ENCODE peak calls at places on chromosome 7, in four cellular contexts. One of them, this sample, is unnamed.

GRCh38 chr7:6181136-6181535 is 91.3 kb downstream of the CYTH3 start:
- DNase-seq in K562: no peak
- DNase-seq in HepG2: no peak
- DNase-seq in GM12878: no peak
- DNase-seq in this sample: no peak

GRCh38 chr7:2478387-2478760 is 2.2 kb upstream of the GRIFIN start:
- DNase-seq in K562: no peak
- DNase-seq in HepG2: no peak
- DNase-seq in GM12878: no peak
- DNase-seq in this sample: no peak

GRCh38 chr7:122304996-122305421 is 459 bp upstream of the FEZF1 start:
- DNase-seq in K562: no peak
- DNase-seq in HepG2: no peak
- DNase-seq in GM12878: no peak
- DNase-seq in this sample: no peak

GRCh38 chr7:50650057-50650664 is 85.0 kb upstream of the DDC start:
- DNase-seq in K562: no peak
- DNase-seq in HepG2: no peak
- DNase-seq in GM12878: no peak
- DNase-seq in this sample: no peak

GRCh38 chr7:158586499-158587191 is 978 bp downstream of the PTPRN2 start:
- DNase-seq in K562: no peak
- DNase-seq in HepG2: no peak
- DNase-seq in GM12878: no peak
- DNase-seq in this sample: no peak

GRCh38 chr7:47102442-47102841 is 479.5 kb downstream of the TNS3 start:
- DNase-seq in K562: no peak
- DNase-seq in HepG2: no peak
- DNase-seq in GM12878: no peak
- DNase-seq in this sample: no peak

GRCh38 chr7:77747178-77747577 is 50.9 kb downstream of the RSBN1L start:
- DNase-seq in K562: no peak
- DNase-seq in HepG2: peak
- DNase-seq in GM12878: no peak
- DNase-seq in this sample: no peak

GRCh38 chr7:134174797-134175261 is 47.7 kb downstream of the LRGUK start:
- DNase-seq in K562: peak
- DNase-seq in HepG2: peak
- DNase-seq in GM12878: peak
- DNase-seq in this sample: no peak

GRCh38 chr7:131808736-131809135 is 252.3 kb upstream of the PODXL start:
- DNase-seq in K562: no peak
- DNase-seq in HepG2: no peak
- DNase-seq in GM12878: no peak
- DNase-seq in this sample: no peak

GRCh38 chr7:27031289-27032172 is 64.3 kb downstream of the HOXA1 start:
- DNase-seq in K562: no peak
- DNase-seq in HepG2: no peak
- DNase-seq in GM12878: peak
- DNase-seq in this sample: no peak

GRCh38 chr7:65216469-65216868 is 157.2 kb upstream of the ZNF92 start:
- DNase-seq in K562: no peak
- DNase-seq in HepG2: peak
- DNase-seq in GM12878: no peak
- DNase-seq in this sample: peak

GRCh38 chr7:74488518-74488917 is 34.8 kb downstream of the GTF2IRD1 start:
- DNase-seq in K562: no peak
- DNase-seq in HepG2: no peak
- DNase-seq in GM12878: no peak
- DNase-seq in this sample: no peak

GRCh38 chr7:102859084-102859798 is 53.6 kb upstream of the LRRC17 start:
- DNase-seq in K562: no peak
- DNase-seq in HepG2: no peak
- DNase-seq in GM12878: no peak
- DNase-seq in this sample: no peak

GRCh38 chr7:107453388-107453787 is 16.5 kb upstream of the GPR22 start:
- DNase-seq in K562: no peak
- DNase-seq in HepG2: no peak
- DNase-seq in GM12878: no peak
- DNase-seq in this sample: no peak
- TF ChIP-seq FOXK2 in K562: no peak
- TF ChIP-seq FOXK2 in HepG2: no peak
- TF ChIP-seq FOXK2 in GM12878: no peak
- TF ChIP-seq FOXK2 in this sample: no peak

DNA sequence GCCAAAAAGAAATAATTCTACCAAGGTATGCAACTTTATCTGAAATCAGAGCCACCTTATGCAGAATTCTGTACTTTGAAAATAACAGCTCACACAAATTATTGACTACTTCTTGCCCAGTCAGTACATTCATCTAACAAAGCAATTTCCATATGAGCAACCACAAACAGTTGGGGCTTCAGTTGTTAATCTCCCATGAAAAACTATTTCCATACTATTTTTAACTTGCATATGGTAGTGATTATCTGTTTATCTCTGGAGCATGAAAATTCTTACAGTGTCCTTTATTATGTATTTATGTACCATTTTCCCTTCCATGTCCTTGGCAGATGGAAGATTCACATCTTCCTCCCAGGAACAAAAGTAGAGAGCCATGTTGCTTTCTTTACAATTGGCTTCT is 285.7 kb downstream of the CRPPA start:
- DNase-seq in K562: no peak
- DNase-seq in HepG2: no peak
- DNase-seq in GM12878: no peak
- DNase-seq in this sample: no peak
- TF ChIP-seq FOXK2 in K562: no peak
- TF ChIP-seq FOXK2 in HepG2: no peak
- TF ChIP-seq FOXK2 in GM12878: no peak
- TF ChIP-seq FOXK2 in this sample: no peak

GRCh38 chr7:80659120-80660055 is 20.9 kb downstream of the CD36 start:
- DNase-seq in K562: peak
- DNase-seq in HepG2: peak
- DNase-seq in GM12878: no peak
- DNase-seq in this sample: peak
- TF ChIP-seq FOXK2 in K562: no peak
- TF ChIP-seq FOXK2 in HepG2: no peak
- TF ChIP-seq FOXK2 in GM12878: no peak
- TF ChIP-seq FOXK2 in this sample: no peak

DNA sequence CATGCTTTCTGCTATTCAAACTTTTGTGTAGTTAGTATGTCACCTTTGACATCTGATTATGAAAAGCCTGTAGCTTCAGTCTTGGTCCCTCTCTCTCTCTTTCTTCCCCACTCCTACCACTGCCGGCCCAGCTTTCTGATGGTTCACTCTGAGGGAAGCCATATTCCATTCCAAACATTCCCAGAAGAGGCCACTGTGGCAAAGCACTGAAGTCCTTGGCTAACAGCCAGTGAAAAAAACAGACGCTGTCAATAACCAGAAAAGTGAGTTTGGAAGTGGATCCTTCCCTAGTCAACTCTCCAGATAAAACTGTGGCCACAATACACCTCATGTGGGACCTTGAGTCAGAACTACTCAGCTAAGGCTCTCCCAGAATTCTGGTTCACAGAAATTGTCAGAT is 950.7 kb upstream of the PHF14 start:
- DNase-seq in K562: no peak
- DNase-seq in HepG2: no peak
- DNase-seq in GM12878: no peak
- DNase-seq in this sample: peak
- TF ChIP-seq FOXK2 in K562: no peak
- TF ChIP-seq FOXK2 in HepG2: no peak
- TF ChIP-seq FOXK2 in GM12878: no peak
- TF ChIP-seq FOXK2 in this sample: no peak

GRCh38 chr7:3691478-3692151 is 390.6 kb downstream of the SDK1 start:
- DNase-seq in K562: no peak
- DNase-seq in HepG2: no peak
- DNase-seq in GM12878: no peak
- DNase-seq in this sample: no peak
- TF ChIP-seq FOXK2 in K562: no peak
- TF ChIP-seq FOXK2 in HepG2: no peak
- TF ChIP-seq FOXK2 in GM12878: no peak
- TF ChIP-seq FOXK2 in this sample: no peak

GRCh38 chr7:98398567-98399372 is 2.1 kb downstream of the BAIAP2L1 start:
- DNase-seq in K562: no peak
- DNase-seq in HepG2: no peak
- DNase-seq in GM12878: no peak
- DNase-seq in this sample: no peak
- TF ChIP-seq FOXK2 in K562: no peak
- TF ChIP-seq FOXK2 in HepG2: no peak
- TF ChIP-seq FOXK2 in GM12878: no peak
- TF ChIP-seq FOXK2 in this sample: no peak

DNA sequence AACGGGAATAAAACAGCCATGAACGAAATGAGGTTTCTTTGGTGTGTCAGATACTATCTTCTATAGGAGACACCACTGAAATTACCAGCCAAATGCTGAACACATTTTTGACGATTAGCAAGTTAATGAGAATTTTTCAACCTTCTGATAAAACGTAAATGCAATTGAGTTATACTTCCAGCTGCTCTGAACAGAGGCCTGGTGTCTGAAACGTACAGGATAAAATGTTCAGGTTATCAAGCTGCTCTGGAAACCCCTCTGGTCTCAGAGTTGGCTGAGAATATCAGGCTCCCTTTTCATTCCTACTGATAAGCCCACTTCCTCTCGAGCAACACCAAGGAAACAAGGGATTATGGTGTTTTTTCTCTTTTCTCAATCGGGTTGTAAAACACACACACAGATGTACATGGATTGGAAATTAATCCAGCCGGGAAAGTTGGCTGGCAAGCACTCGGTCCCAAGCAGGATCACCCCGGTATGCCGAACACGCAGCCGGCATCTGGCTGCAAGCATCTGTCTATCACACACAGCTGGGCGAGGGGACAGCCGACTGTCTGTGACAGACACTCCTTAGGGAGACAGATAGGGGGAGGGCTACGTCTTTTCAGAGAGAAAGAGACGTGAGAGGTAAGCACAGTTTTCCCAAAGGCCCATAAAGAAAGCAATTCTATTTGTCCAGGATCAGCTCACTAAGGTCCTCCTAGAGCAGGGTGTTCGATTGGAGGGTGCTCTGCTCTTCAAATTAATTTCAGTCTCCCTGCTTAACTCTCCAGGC is 171.8 kb downstream of the PRKAG2 start:
- DNase-seq in K562: peak
- DNase-seq in HepG2: no peak
- DNase-seq in GM12878: no peak
- DNase-seq in this sample: peak
- TF ChIP-seq FOXK2 in K562: no peak
- TF ChIP-seq FOXK2 in HepG2: no peak
- TF ChIP-seq FOXK2 in GM12878: no peak
- TF ChIP-seq FOXK2 in this sample: no peak

DNA sequence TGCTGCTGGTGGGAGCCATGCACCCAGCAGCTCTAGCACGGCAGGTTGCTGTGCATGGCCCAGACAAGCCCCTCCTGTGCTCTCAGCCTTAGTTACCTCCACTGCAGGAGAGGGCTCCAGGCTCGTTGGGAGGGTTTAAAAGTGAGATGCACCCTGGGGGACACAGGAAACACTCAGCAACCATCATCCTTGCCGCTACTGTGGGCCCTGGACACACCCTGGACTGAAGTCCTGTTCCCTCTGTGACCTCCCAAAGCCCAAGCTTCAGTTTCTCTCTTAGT is 49.0 kb downstream of the FOXL3 start:
- DNase-seq in K562: no peak
- DNase-seq in HepG2: no peak
- DNase-seq in GM12878: no peak
- DNase-seq in this sample: no peak
- TF ChIP-seq FOXK2 in K562: no peak
- TF ChIP-seq FOXK2 in HepG2: no peak
- TF ChIP-seq FOXK2 in GM12878: no peak
- TF ChIP-seq FOXK2 in this sample: no peak

DNA sequence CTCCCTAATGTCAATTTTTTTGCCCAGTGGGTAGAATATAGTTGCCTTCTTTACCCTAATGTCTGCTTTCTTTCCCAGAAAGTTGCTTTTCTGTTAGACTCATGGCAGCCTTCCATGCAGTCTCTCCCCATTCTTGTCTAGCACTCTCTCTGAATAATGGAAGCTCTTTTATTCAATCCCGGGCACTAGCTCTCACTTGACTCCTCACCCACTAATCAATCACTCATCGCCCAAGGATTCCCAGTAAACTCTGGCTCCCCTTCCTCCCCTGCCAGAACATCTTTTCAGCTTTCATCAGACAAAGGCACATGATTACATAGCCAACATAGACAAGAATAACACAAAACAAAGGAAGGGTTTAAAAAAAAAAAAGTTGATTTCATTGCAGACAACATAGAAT is 100.2 kb upstream of the RELN start:
- DNase-seq in K562: no peak
- DNase-seq in HepG2: no peak
- DNase-seq in GM12878: no peak
- DNase-seq in this sample: no peak
- TF ChIP-seq FOXK2 in K562: no peak
- TF ChIP-seq FOXK2 in HepG2: no peak
- TF ChIP-seq FOXK2 in GM12878: no peak
- TF ChIP-seq FOXK2 in this sample: no peak

This sample was measured in HEK293T.